ENCODE peak calls at places on chromosomes 13 and 19, in six cellular contexts. N is IMR-90, T is mesenchymal stem cell, C is neuronal stem cell, L is H1, W is trophoblast cell. R is an unnamed sample.
A peak's percentile ranks its signal among the peaks of the same experiment; 100 is the strongest.

GRCh38 chr13:74187564-74187963 is 53.4 kb upstream of the KLF12 start:
- DNase-seq in N (peak; percentile 42), T (peak; percentile 27), C (no peak), L (no peak), W (peak; percentile 11), R (no peak)

GRCh38 chr19:3659746-3660112 is 33.1 kb upstream of the CACTIN start:
- DNase-seq in N (no peak), T (no peak), C (no peak), L (no peak), W (no peak), R (no peak)

GRCh38 chr19:48413879-48414623 is 20.6 kb downstream of the GRIN2D start:
- DNase-seq in N (peak; percentile 43), T (peak; percentile 31), C (no peak), L (peak; percentile 70), W (no peak), R (peak; percentile 68)

GRCh38 chr19:49887037-49887652 is 9.5 kb downstream of the IL4I1 start:
- DNase-seq in N (no peak), T (no peak), C (no peak), L (no peak), W (no peak), R (no peak)

GRCh38 chr19:4172861-4173473 is 9.4 kb downstream of the SIRT6 start:
- DNase-seq in N (peak; percentile 14), T (peak; percentile 52), C (peak; percentile 75), L (peak; percentile 98), W (peak; percentile 72), R (peak; percentile 85)

GRCh38 chr13:60398949-60399589 is 2.0 kb downstream of the TDRD3 start:
- DNase-seq in N (peak; percentile 43), T (peak; percentile 34), C (no peak), L (no peak), W (no peak), R (no peak)

GRCh38 chr19:6216236-6216995 is 63.4 kb downstream of the MLLT1 start:
- DNase-seq in N (no peak), T (no peak), C (no peak), L (no peak), W (no peak), R (no peak)

GRCh38 chr19:33379151-33379829 is 5.8 kb downstream of the CEBPG start:
- DNase-seq in N (no peak), T (no peak), C (no peak), L (no peak), W (no peak), R (no peak)

GRCh38 chr13:32645854-32646253 is 59.6 kb downstream of the PDS5B start:
- DNase-seq in N (no peak), T (no peak), C (no peak), L (no peak), W (no peak), R (no peak)

GRCh38 chr13:26964278-26965057 is 203.9 kb upstream of the GPR12 start:
- DNase-seq in N (peak; percentile 67), T (peak; percentile 43), C (no peak), L (no peak), W (peak; percentile 66), R (no peak)

GRCh38 chr13:24629320-24629719 is 50.9 kb upstream of the ATP12A start:
- DNase-seq in N (no peak), T (peak; percentile 42), C (no peak), L (no peak), W (no peak), R (no peak)

GRCh38 chr19:41327499-41328156 is 17.7 kb downstream of the CCDC97 start:
- DNase-seq in N (peak; percentile 49), T (no peak), C (no peak), L (peak; percentile 71), W (peak; percentile 76), R (peak; percentile 66)

GRCh38 chr19:41325640-41325946 is 15.6 kb downstream of the CCDC97 start:
- DNase-seq in N (no peak), T (no peak), C (no peak), L (peak; percentile 52), W (no peak), R (no peak)

GRCh38 chr19:41325947-41326706 is 16.2 kb downstream of the CCDC97 start:
- DNase-seq in N (peak; percentile 80), T (peak; percentile 84), C (no peak), L (peak; percentile 53), W (peak; percentile 58), R (no peak)

GRCh38 chr19:41328157-41328817 is 18.3 kb downstream of the CCDC97 start:
- DNase-seq in N (peak; percentile 71), T (peak; percentile 80), C (no peak), L (no peak), W (peak; percentile 37), R (no peak)

GRCh38 chr19:41327076-41327475 is 17.1 kb downstream of the CCDC97 start:
- DNase-seq in N (no peak), T (peak; percentile 41), C (no peak), L (no peak), W (no peak), R (no peak)
- H2BK120ac ChIP-seq in N (peak overlapping the region; percentile 77), T (peak overlapping the region; percentile 98), C (no peak overlapping the region), L (no peak overlapping the region), W (peak overlapping the region; percentile 60), R (no peak overlapping the region)

GRCh38 chr13:48708764-48709163 is 55.0 kb downstream of the CYSLTR2 start:
- DNase-seq in N (no peak), T (no peak), C (no peak), L (no peak), W (no peak), R (no peak)
- H2AFZ ChIP-seq in N (no peak overlapping the region), T (no peak overlapping the region), C (no peak overlapping the region), L (no peak overlapping the region), W (no peak overlapping the region), R (no peak overlapping the region)

DNA sequence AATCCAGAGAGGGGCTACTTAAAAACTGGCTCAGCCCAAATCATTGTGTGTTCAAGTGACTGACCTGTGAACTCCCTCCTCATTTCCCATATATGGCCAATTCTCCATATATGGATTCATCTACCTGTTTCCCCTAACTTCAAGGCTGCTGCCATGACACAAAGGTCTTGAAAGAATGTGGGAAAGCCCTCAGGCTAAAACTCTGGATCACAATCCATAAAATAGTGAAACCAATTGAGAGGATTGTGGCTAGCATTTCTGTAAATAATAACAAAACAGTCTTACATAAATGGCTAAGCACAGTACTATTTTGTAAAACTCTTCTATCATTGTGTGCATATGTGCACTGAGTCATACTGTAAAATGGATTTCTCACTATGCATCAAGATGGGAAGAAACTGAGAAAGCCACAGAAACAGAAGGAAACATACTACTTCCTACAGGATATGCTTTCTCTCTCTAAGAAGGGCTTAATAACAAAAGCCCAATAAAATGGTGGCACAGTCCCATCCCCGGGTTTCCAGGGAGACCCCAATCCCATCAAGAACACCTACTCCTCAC is 80.5 kb downstream of the FOXO1 start:
- DNase-seq in N (no peak), T (no peak), C (no peak), L (no peak), W (peak; percentile 57), R (no peak)
- H2BK120ac ChIP-seq in N (no peak overlapping the region), T (no peak overlapping the region), C (no peak overlapping the region), L (no peak overlapping the region), W (peak overlapping the region; percentile 18), R (no peak overlapping the region)

DNA sequence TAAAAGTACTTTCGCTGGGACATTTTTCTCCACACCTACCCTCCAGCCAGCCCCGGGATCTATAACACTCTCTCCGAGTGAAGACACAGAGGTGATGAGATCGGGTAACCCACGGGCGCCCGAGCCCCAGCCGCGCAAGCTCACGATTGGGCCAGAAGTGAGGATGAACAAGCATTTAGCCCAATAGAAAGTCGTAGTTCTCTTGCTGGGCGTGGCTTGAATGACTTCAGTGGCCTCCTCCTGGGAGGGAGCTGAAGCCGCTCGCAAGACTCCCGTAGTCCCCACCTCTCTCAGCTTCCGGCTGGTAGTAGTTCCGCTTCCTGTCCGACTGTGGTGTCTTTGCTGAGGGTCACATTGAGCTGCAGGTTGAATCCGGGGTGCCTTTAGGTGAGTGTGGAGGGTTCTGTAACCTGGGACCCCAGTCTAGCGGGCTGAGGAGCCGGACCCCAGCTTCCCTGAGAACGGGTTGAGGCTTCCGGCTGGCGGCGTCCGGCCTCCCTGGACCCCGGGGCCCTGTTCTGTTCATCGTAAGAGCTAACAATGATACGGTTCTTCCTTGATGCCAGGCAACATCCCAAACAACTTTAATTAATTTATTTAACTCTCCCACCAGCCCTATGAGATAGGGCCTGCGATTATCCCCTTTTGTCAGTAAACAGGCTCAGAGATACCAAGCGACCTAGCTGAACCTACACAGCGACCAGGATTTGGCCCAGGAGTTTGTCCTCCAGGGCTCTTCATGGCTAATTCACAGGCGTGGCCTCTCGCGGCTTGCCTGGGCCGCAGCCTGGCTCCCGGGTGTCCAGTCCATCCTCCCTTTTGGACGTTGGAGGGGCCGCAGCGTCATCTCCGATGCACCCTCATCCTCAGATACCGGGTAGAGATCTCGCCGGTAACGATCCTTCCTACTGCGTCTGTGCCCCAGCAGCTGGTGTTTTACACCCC is at the start of gene COX6B1:
- DNase-seq in N (peak; percentile 96), T (peak; percentile 99), C (peak; percentile 88), L (peak; percentile 84), W (peak; percentile 98), R (peak; percentile 97)
- H2AFZ ChIP-seq in N (peak within 1 kb of the TSS; percentile 90), T (peak within 1 kb of the TSS; percentile 80), C (peak within 1 kb of the TSS; percentile 85), L (no peak within 1 kb of the TSS), W (peak within 1 kb of the TSS; percentile 91), R (no peak within 1 kb of the TSS)

GRCh38 chr13:99984463-99985242 is 3.1 kb downstream of the ZIC2 start:
- DNase-seq in N (no peak), T (no peak), C (no peak), L (peak; percentile 69), W (no peak), R (peak; percentile 67)
- H2BK120ac ChIP-seq in N (no peak overlapping the region), T (no peak overlapping the region), C (no peak overlapping the region), L (no peak overlapping the region), W (no peak overlapping the region), R (no peak overlapping the region)

DNA sequence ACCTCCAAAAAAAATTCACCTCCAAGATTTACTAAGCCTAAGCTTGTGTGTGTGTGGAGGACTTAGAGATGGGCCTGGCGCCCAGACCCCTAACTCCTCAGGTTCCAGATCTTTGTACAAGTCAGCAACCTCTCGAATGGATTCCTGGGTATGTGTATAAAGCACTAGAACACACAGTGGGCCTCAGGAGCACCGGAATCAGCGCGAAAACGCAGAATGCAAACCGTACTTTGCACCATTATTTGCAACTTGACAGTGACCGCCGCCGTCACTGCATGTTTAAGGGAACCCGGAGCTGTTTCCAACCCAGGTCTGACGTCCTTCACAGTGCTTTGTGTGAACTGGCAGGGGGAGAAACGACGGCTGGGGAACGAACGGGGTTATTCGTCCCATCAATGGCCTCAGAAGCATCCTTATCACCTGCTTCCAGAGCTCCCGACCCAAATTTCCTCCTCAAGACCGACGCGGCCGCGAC is 688 bp downstream of the ZNF606 start:
- DNase-seq in N (peak; percentile 5), T (peak; percentile 49), C (no peak), L (no peak), W (peak; percentile 9), R (no peak)
- H2AFZ ChIP-seq in N (peak overlapping the region; percentile 100), T (peak overlapping the region; percentile 80), C (peak overlapping the region; percentile 94), L (no peak overlapping the region), W (peak overlapping the region; percentile 97), R (no peak overlapping the region)

GRCh38 chr13:43279696-43280095 is 256.3 kb downstream of the DNAJC15 start:
- DNase-seq in N (no peak), T (no peak), C (no peak), L (no peak), W (no peak), R (no peak)
- H2BK120ac ChIP-seq in N (no peak overlapping the region), T (no peak overlapping the region), C (no peak overlapping the region), L (no peak overlapping the region), W (no peak overlapping the region), R (no peak overlapping the region)

GRCh38 chr19:52637718-52638585 is at the start of gene ZNF83:
- DNase-seq in N (peak; percentile 91), T (peak; percentile 93), C (peak; percentile 96), L (peak; percentile 99), W (peak; percentile 98), R (peak; percentile 96)
- H2AFZ ChIP-seq in N (peak within 1 kb of the TSS; percentile 83), T (peak within 1 kb of the TSS; percentile 90), C (peak within 1 kb of the TSS; percentile 91), L (peak within 1 kb of the TSS; percentile 86), W (peak within 1 kb of the TSS; percentile 83), R (peak within 1 kb of the TSS; percentile 92)

R was measured in H9.